ENCODE peak calls at places on chromosome 13, in six cellular contexts. A, X, M, N, O and R are unnamed samples.

GRCh38 chr13:66560991-66561390 is 669.1 kb downstream of the PCDH9 start:
- DNase-seq in A (no peak), X (no peak), M (no peak), N (no peak), O (no peak), R (no peak)

GRCh38 chr13:76856141-76856571 is 30.0 kb downstream of the KCTD12 start:
- DNase-seq in A (no peak), X (peak), M (no peak), N (no peak), O (no peak), R (peak)

GRCh38 chr13:51619614-51620013 is 35.4 kb downstream of the WDFY2 start:
- DNase-seq in A (no peak), X (peak), M (no peak), N (no peak), O (no peak), R (no peak)

GRCh38 chr13:108597943-108598342 is 31.5 kb upstream of the MYO16 start:
- DNase-seq in A (no peak), X (no peak), M (no peak), N (no peak), O (no peak), R (peak)

GRCh38 chr13:96762876-96763275 is 231.4 kb downstream of the OXGR1 start:
- DNase-seq in A (no peak), X (no peak), M (no peak), N (no peak), O (no peak), R (peak)

GRCh38 chr13:112066624-112067004 is 335 bp upstream of the SOX1 start:
- DNase-seq in A (peak), X (no peak), M (peak), N (peak), O (no peak), R (no peak)

GRCh38 chr13:83286737-83287136 is 595.5 kb downstream of the SLITRK1 start:
- DNase-seq in A (no peak), X (peak), M (no peak), N (no peak), O (no peak), R (no peak)

GRCh38 chr13:106372199-106373160 is 163.0 kb downstream of the EFNB2 start:
- DNase-seq in A (no peak), X (peak), M (no peak), N (no peak), O (no peak), R (no peak)

GRCh38 chr13:50915562-50915961 is 6.0 kb downstream of the RNASEH2B start:
- DNase-seq in A (peak), X (no peak), M (no peak), N (no peak), O (no peak), R (no peak)

GRCh38 chr13:72781461-72782439 is at the start of the genes DIS3 and PIBF1:
- DNase-seq in A (peak), X (peak), M (peak), N (peak), O (peak), R (peak)

GRCh38 chr13:33519561-33520479 is 234.3 kb upstream of the STARD13 start:
- DNase-seq in A (no peak), X (peak), M (no peak), N (no peak), O (no peak), R (no peak)

GRCh38 chr13:109163052-109163413 is 533.6 kb downstream of the MYO16 start:
- DNase-seq in A (peak), X (no peak), M (no peak), N (no peak), O (no peak), R (peak)

GRCh38 chr13:101647760-101648159 is 195.3 kb downstream of the ITGBL1 start:
- DNase-seq in A (no peak), X (no peak), M (no peak), N (no peak), O (no peak), R (no peak)

GRCh38 chr13:72163671-72164070 is 296.7 kb upstream of the DACH1 start:
- DNase-seq in A (no peak), X (no peak), M (peak), N (no peak), O (no peak), R (no peak)

GRCh38 chr13:52751196-52751595 is 11.6 kb upstream of the CNMD start:
- DNase-seq in A (peak), X (no peak), M (no peak), N (no peak), O (peak), R (peak)

GRCh38 chr13:29459818-29460335 is 135.6 kb downstream of the SLC7A1 start:
- DNase-seq in A (no peak), X (no peak), M (no peak), N (no peak), O (no peak), R (no peak)

GRCh38 chr13:82772802-82773201 is 1109.5 kb downstream of the SLITRK1 start:
- DNase-seq in A (no peak), X (peak), M (no peak), N (no peak), O (no peak), R (no peak)

GRCh38 chr13:21528616-21529015 is 69.5 kb upstream of the ZDHHC20 start:
- DNase-seq in A (no peak), X (peak), M (no peak), N (no peak), O (no peak), R (peak)

GRCh38 chr13:51675877-51676276 is 91.6 kb downstream of the WDFY2 start:
- DNase-seq in A (no peak), X (no peak), M (no peak), N (no peak), O (no peak), R (no peak)

GRCh38 chr13:53501387-53501786 is 472.8 kb downstream of the OLFM4 start:
- DNase-seq in A (no peak), X (no peak), M (no peak), N (no peak), O (no peak), R (no peak)

GRCh38 chr13:75101997-75102720 is 379.8 kb downstream of the TBC1D4 start:
- DNase-seq in A (peak), X (peak), M (no peak), N (peak), O (no peak), R (no peak)

GRCh38 chr13:70544706-70545105 is 436.5 kb upstream of the KLHL1 start:
- DNase-seq in A (no peak), X (no peak), M (no peak), N (no peak), O (no peak), R (no peak)

GRCh38 chr13:37070145-37070695 is 10.7 kb upstream of the SUPT20H start:
- DNase-seq in A (no peak), X (no peak), M (no peak), N (no peak), O (no peak), R (no peak)

GRCh38 chr13:32264407-32264806 is 50.8 kb downstream of the ZAR1L start:
- DNase-seq in A (no peak), X (peak), M (no peak), N (no peak), O (no peak), R (no peak)

GRCh38 chr13:33707449-33707848 is 110.5 kb upstream of the RFC3 start:
- DNase-seq in A (no peak), X (no peak), M (no peak), N (no peak), O (no peak), R (no peak)

GRCh38 chr13:47303626-47304025 is 406.8 kb upstream of the HTR2A start:
- DNase-seq in A (no peak), X (no peak), M (no peak), N (no peak), O (no peak), R (no peak)

GRCh38 chr13:39284801-39285388 is 246.6 kb downstream of the NHLRC3 start:
- DNase-seq in A (peak), X (peak), M (no peak), N (peak), O (no peak), R (peak)

GRCh38 chr13:34933349-34933748 is 8.7 kb upstream of the NBEA start:
- DNase-seq in A (no peak), X (no peak), M (no peak), N (no peak), O (no peak), R (no peak)

GRCh38 chr13:77696006-77696862 is 1.3 kb upstream of the SLAIN1 start:
- DNase-seq in A (peak), X (no peak), M (peak), N (no peak), O (no peak), R (peak)

GRCh38 chr13:28337196-28338045 is 157.5 kb downstream of the FLT1 start:
- DNase-seq in A (no peak), X (peak), M (no peak), N (no peak), O (no peak), R (no peak)

GRCh38 chr13:96052655-96053002 is 572 bp downstream of the UGGT2 start:
- DNase-seq in A (peak), X (peak), M (no peak), N (no peak), O (no peak), R (peak)

GRCh38 chr13:25371158-25371557 is 616 bp upstream of the ATP8A2 start:
- DNase-seq in A (no peak), X (no peak), M (no peak), N (no peak), O (no peak), R (no peak)

GRCh38 chr13:99190147-99190985 is 10.3 kb upstream of the UBAC2 start:
- DNase-seq in A (no peak), X (no peak), M (no peak), N (no peak), O (no peak), R (no peak)

GRCh38 chr13:21075303-21076264 is 14.2 kb upstream of the LATS2 start:
- DNase-seq in A (peak), X (no peak), M (no peak), N (peak), O (no peak), R (no peak)

GRCh38 chr13:111483621-111483987 is 163.2 kb downstream of the TEX29 start:
- DNase-seq in A (no peak), X (no peak), M (no peak), N (no peak), O (no peak), R (no peak)

GRCh38 chr13:23980160-23980551 is 82.9 kb upstream of the C1QTNF9B start:
- DNase-seq in A (peak), X (peak), M (peak), N (peak), O (peak), R (peak)

GRCh38 chr13:42041017-42041683 is 7.3 kb upstream of the DGKH start:
- DNase-seq in A (peak), X (peak), M (peak), N (peak), O (no peak), R (peak)

GRCh38 chr13:93225610-93226009 is 997 bp upstream of the GPC6 start:
- DNase-seq in A (no peak), X (no peak), M (no peak), N (no peak), O (no peak), R (no peak)

GRCh38 chr13:93227906-93228801 is 1.5 kb downstream of the GPC6 start:
- DNase-seq in A (peak), X (peak), M (peak), N (peak), O (no peak), R (no peak)

GRCh38 chr13:93226065-93226622 is 463 bp upstream of the GPC6 start:
- DNase-seq in A (peak), X (no peak), M (peak), N (no peak), O (no peak), R (no peak)

GRCh38 chr13:93227280-93227905 is 786 bp downstream of the GPC6 start:
- DNase-seq in A (peak), X (peak), M (peak), N (peak), O (no peak), R (no peak)

GRCh38 chr13:93226623-93227279 is at the start of gene GPC6:
- DNase-seq in A (peak), X (peak), M (peak), N (peak), O (no peak), R (no peak)
- H3K4ac ChIP-seq in A (peak), X (peak), M (peak), N (no peak), O (peak), R (peak)

GRCh38 chr13:110249326-110249725 is 57.6 kb downstream of the COL4A1 start:
- DNase-seq in A (no peak), X (no peak), M (no peak), N (no peak), O (no peak), R (no peak)

GRCh38 chr13:110254151-110254679 is 52.7 kb downstream of the COL4A1 start:
- DNase-seq in A (no peak), X (peak), M (no peak), N (no peak), O (no peak), R (peak)

GRCh38 chr13:110248449-110249143 is 58.4 kb downstream of the COL4A1 start:
- DNase-seq in A (no peak), X (no peak), M (no peak), N (no peak), O (no peak), R (no peak)

GRCh38 chr13:110251227-110251791 is 55.6 kb downstream of the COL4A1 start:
- DNase-seq in A (no peak), X (no peak), M (no peak), N (no peak), O (no peak), R (no peak)

GRCh38 chr13:110250258-110250891 is 56.6 kb downstream of the COL4A1 start:
- DNase-seq in A (no peak), X (peak), M (no peak), N (no peak), O (no peak), R (peak)
- H3K4ac ChIP-seq in A (no peak), X (peak), M (no peak), N (no peak), O (no peak), R (no peak)

DNA sequence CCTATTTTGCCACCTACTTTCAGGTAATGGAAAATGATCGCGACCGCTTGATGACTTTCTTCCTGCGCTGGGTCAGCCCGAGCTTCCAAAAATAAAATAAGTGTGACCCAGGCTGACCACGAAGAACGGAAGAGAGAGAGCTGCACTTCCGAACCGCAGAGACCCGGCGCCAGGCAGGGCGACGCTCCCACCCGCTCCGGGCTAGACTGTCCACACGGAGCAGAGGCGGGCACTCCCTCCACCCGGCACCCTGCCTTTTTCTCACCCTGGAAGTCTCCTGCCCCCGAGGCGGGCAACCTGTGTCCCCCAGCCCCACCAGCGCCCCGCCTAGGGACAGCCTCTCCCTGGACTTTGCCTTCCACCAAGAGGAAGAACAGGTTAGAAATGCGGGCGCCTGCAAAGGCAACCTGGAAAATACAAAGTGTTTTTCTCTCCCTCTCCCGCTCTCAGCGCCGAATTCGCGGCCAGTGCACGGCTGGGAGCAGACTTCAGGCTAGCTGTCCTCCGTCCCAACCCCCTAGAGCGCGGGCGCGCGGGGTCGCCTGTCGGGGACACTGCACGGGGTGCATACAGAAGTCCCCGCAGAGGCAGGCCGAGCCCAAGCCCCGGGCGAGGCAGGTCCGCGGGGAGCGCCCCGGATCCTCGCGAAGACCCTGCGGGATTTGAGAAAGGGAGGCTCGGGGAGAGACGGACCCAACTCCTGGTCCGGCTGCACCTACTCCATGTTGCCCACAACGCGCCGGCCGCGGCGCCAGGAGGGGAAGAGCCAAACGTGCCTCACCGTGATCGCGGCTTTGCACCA is 884 bp downstream of the SPRY2 start:
- DNase-seq in A (peak), X (peak), M (peak), N (no peak), O (no peak), R (peak)
- H3K4ac ChIP-seq in A (peak), X (peak), M (peak), N (no peak), O (peak), R (peak)

DNA sequence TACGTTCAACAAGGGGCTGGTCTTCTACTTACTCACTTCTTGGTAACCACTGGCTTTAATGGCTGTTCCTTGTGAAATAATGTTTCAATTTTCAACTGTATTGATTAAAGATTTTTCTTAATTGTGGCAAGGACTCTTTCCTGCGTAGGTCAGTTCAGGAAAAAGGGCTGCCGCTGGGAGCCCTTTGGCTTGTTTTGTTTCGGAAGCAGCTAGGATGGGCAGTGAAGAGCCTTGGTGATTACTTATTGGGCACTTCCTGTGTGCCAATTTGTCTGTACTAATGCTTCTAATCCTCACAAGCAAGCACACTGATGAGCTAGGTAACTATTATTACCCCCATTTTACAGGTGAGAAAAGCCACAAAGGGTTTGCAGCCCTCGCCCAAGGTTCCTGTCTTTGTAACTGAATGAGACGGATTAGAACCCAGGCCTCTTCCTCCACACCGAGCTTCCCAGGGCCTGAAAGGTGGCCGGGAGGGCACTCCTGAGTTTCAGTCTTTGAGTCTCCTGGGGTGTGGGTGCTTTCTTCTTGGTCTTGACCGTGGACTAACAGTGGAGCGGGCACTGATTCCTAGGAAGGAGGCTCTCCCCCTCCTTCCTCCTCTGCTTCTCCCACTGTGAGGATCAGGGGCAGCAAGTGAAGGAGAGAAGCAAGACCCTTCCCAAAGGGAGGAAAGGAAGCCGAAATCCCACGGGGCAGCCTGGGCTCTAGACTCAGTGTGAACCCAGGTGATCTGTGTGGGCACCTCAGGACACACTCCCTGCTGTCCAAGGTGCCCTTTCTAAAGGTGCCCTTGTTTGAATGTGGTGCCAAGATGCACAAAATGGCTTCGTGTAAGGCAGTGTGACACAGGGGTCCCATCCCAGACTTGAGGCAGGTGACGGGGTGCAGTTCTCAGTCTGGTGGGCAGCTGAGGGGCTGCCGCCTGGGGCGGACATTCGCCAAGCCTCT is 3.7 kb downstream of the COL4A2 start:
- DNase-seq in A (no peak), X (no peak), M (no peak), N (peak), O (no peak), R (no peak)
- H3K4ac ChIP-seq in A (no peak), X (peak), M (no peak), N (no peak), O (no peak), R (peak)

DNA sequence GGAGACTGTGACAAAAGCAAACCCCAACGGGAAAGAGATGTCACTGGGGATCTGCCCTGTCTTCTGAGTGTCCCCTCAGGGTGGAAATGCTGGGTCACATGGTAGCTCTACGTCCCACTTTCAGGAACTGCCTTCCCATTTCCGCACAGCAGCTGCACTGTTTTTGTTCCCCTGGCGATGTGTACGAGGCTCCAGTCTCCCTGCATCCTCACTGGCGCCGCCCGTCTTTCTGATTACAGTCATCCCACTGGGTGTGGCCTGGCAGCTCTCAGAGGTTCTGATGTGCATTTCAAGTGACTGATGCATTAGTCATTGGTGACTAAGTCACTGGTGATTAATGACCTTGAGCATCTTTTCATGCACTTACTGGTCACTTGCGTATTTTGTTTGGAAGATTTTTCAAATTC is 21.2 kb downstream of the PCID2 start:
- DNase-seq in A (peak), X (peak), M (no peak), N (no peak), O (no peak), R (peak)
- H3K4ac ChIP-seq in A (no peak), X (peak), M (no peak), N (no peak), O (no peak), R (no peak)